ENCODE peak calls at places on chromosomes 13 and 19, in five cellular contexts. V, L, Y, P and A are unnamed samples.

GRCh38 chr13:24276310-24276709 is 33.1 kb upstream of the C1QTNF9 start:
- DNase-seq in V (no peak), L (no peak), Y (no peak), P (no peak), A (no peak)

GRCh38 chr19:18607222-18608101 is 863 bp upstream of the CRLF1 start:
- DNase-seq in V (no peak), L (no peak), Y (no peak), P (no peak), A (no peak)

GRCh38 chr19:1407662-1408299 is 395 bp downstream of the DAZAP1 start:
- DNase-seq in V (no peak), L (no peak), Y (no peak), P (no peak), A (no peak)

GRCh38 chr13:48585456-48585840 is 52.6 kb upstream of the RCBTB2 start:
- DNase-seq in V (peak; percentile 9), L (peak; percentile 88), Y (peak; percentile 77), P (no peak), A (peak; percentile 95)

GRCh38 chr19:10828981-10829821 is 6.8 kb downstream of the TMED1 start:
- DNase-seq in V (no peak), L (no peak), Y (no peak), P (no peak), A (no peak)

GRCh38 chr13:44015808-44016207 is 136.1 kb downstream of the LACC1 start:
- DNase-seq in V (no peak), L (peak; percentile 14), Y (peak; percentile 18), P (no peak), A (no peak)

GRCh38 chr13:102220681-102221228 is 181.1 kb downstream of the FGF14 start:
- DNase-seq in V (no peak), L (no peak), Y (no peak), P (no peak), A (peak; percentile 98)

GRCh38 chr19:6616011-6616410 is 25.1 kb upstream of the CD70 start:
- DNase-seq in V (no peak), L (peak; percentile 34), Y (peak; percentile 36), P (no peak), A (no peak)

GRCh38 chr13:76473552-76474134 is 412.6 kb downstream of the KCTD12 start:
- DNase-seq in V (peak; percentile 81), L (peak; percentile 87), Y (peak; percentile 90), P (peak; percentile 79), A (peak; percentile 26)

GRCh38 chr13:36214163-36214921 is at the start of gene SOHLH2:
- DNase-seq in V (no peak), L (no peak), Y (no peak), P (no peak), A (no peak)

GRCh38 chr13:33785384-33785783 is 32.6 kb upstream of the RFC3 start:
- DNase-seq in V (no peak), L (no peak), Y (no peak), P (no peak), A (no peak)

GRCh38 chr19:2602391-2603181 is 99.9 kb downstream of the GNG7 start:
- DNase-seq in V (peak; percentile 73), L (peak; percentile 98), Y (peak; percentile 94), P (peak; percentile 66), A (no peak)

GRCh38 chr13:98994080-98994479 is 16.2 kb upstream of the DOCK9 start:
- DNase-seq in V (no peak), L (no peak), Y (no peak), P (no peak), A (no peak)

GRCh38 chr13:28719656-28720055 is 886 bp upstream of the SLC46A3 start:
- DNase-seq in V (peak; percentile 89), L (peak; percentile 57), Y (peak; percentile 81), P (no peak), A (no peak)

GRCh38 chr19:53034948-53035675 is 9.4 kb upstream of the ERVV-2 start:
- DNase-seq in V (no peak), L (no peak), Y (no peak), P (no peak), A (no peak)

GRCh38 chr13:20553309-20553708 is 13.6 kb upstream of the IFT88 start:
- DNase-seq in V (no peak), L (peak; percentile 20), Y (no peak), P (no peak), A (peak; percentile 39)

GRCh38 chr19:3530389-3530788 is 8.6 kb upstream of the TEKTIP1 start:
- DNase-seq in V (no peak), L (no peak), Y (no peak), P (no peak), A (no peak)

GRCh38 chr19:6372594-6373095 is at the start of gene ALKBH7:
- DNase-seq in V (peak; percentile 100), L (peak; percentile 100), Y (peak; percentile 100), P (peak; percentile 94), A (peak; percentile 100)

GRCh38 chr19:492091-492531 is 4.2 kb upstream of the MADCAM1 start:
- DNase-seq in V (no peak), L (no peak), Y (no peak), P (peak; percentile 53), A (no peak)

GRCh38 chr13:27853871-27854270 is 61.6 kb downstream of the GSX1 start:
- DNase-seq in V (no peak), L (no peak), Y (no peak), P (no peak), A (no peak)

GRCh38 chr13:72716776-72717175 is 10.7 kb downstream of the MZT1 start:
- DNase-seq in V (peak; percentile 24), L (peak; percentile 32), Y (peak; percentile 46), P (no peak), A (no peak)

GRCh38 chr13:38090913-38091312 is 221.3 kb upstream of the TRPC4 start:
- DNase-seq in V (no peak), L (no peak), Y (no peak), P (peak; percentile 22), A (no peak)

GRCh38 chr19:28920269-28921066 is 292.5 kb downstream of the UQCRFS1 start:
- DNase-seq in V (no peak), L (no peak), Y (no peak), P (peak; percentile 39), A (no peak)

GRCh38 chr19:10854350-10855089 is 6.3 kb downstream of the C19orf38 start:
- DNase-seq in V (no peak), L (no peak), Y (no peak), P (no peak), A (no peak)

GRCh38 chr19:16106121-16106520 is 5.6 kb upstream of the RAB8A start:
- DNase-seq in V (no peak), L (no peak), Y (no peak), P (no peak), A (no peak)

GRCh38 chr19:18304496-18305312 is 18.2 kb downstream of the LSM4 start:
- DNase-seq in V (peak; percentile 80), L (peak; percentile 87), Y (peak; percentile 78), P (peak; percentile 65), A (peak; percentile 82)

GRCh38 chr19:6590458-6591319 is at the start of gene CD70:
- DNase-seq in V (no peak), L (no peak), Y (no peak), P (peak; percentile 55), A (no peak)

GRCh38 chr19:5214902-5215301 is 125.7 kb downstream of the PTPRS start:
- DNase-seq in V (no peak), L (no peak), Y (no peak), P (no peak), A (no peak)
- TF ChIP-seq CTCF in V (no peak), L (no peak), Y (no peak), P (no peak), A (no peak)

DNA sequence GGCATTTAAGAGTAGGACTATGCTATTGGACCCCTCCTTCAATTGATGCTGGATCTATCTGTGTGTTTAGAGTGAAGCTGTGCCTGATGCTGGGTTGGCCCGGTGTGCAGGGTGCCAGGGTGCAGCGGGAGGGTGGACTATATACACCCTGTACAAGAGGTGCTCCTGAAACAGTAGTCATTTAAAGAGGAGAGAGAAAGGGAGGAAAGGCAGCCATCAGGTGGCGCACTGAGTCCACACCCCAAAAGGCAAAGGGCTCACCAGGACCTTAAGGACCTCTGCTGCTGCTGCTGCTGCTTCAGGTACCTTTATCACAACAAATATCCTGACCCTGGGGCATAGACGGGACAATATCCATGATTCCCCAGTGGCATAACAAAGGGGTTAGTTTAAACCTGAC is 39.4 kb downstream of the ZNF136 start:
- DNase-seq in V (no peak), L (no peak), Y (no peak), P (peak; percentile 54), A (no peak)
- TF ChIP-seq CTCF in V (no peak), L (peak; percentile 7), Y (no peak), P (no peak), A (no peak)

DNA sequence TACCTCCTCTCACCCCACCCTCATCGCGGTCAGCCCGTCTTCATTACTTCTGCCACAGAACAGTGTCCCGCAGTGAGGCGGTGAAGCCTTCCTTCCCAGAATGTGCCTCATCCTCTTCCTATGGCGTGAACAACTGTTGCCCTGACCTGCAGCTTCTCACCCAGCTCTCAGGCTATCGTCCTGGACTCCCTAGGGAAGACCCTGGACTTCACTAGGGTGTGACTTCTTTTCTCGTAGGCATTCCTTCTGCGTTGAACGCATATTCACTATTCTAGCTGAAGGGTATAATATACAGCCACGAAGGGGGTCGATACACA is 982 bp downstream of the ZNF865 start:
- DNase-seq in V (no peak), L (no peak), Y (no peak), P (no peak), A (no peak)
- TF ChIP-seq CTCF in V (no peak), L (no peak), Y (no peak), P (no peak), A (no peak)

DNA sequence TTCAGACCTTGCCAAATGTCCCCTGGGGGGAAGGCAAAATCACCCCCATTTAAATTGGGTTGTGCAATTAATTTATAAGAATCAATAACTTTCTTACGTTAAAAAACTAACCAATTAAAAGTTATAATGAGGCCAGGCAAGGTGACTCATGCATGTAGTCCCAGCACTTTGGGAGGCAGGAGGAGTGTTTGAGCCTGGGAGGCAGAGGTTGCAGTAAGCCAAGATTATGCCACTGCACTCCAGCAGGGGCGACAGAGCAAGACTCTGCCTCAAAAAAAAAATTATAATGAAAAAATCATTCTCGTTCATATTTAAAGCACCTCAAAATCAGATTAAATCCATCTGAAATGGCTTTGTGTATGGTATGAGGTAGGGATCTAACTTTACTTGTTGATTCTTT is 18.4 kb upstream of the SIGLEC14 start:
- DNase-seq in V (peak; percentile 17), L (peak; percentile 21), Y (no peak), P (no peak), A (no peak)
- TF ChIP-seq CTCF in V (peak; percentile 59), L (peak; percentile 52), Y (peak; percentile 22), P (peak; percentile 26), A (peak; percentile 34)

GRCh38 chr13:93673885-93674284 is 447.3 kb downstream of the GPC6 start:
- DNase-seq in V (no peak), L (no peak), Y (no peak), P (no peak), A (no peak)
- TF ChIP-seq CTCF in V (no peak), L (no peak), Y (no peak), P (no peak), A (no peak)

GRCh38 chr13:112335135-112335534 is 41.0 kb upstream of the SPACA7 start:
- DNase-seq in V (no peak), L (no peak), Y (no peak), P (no peak), A (no peak)
- TF ChIP-seq CTCF in V (no peak), L (no peak), Y (no peak), P (no peak), A (no peak)

GRCh38 chr13:87131611-87132010 is 539.6 kb upstream of the SLITRK5 start:
- DNase-seq in V (no peak), L (no peak), Y (peak; percentile 3), P (no peak), A (no peak)
- TF ChIP-seq CTCF in V (no peak), L (no peak), Y (no peak), P (no peak), A (no peak)

GRCh38 chr19:13240312-13241022 is 90.3 kb downstream of the IER2 start:
- DNase-seq in V (no peak), L (no peak), Y (no peak), P (no peak), A (no peak)
- TF ChIP-seq CTCF in V (no peak), L (no peak), Y (no peak), P (no peak), A (no peak)